ENCODE peak calls at places on chromosomes 7 and 10, in six cellular contexts. I, U, A, E, Z and L are unnamed samples.

GRCh38 chr7:88490911-88491310 is 184.2 kb upstream of the STEAP4 start:
- DNase-seq in E (no peak), U (no peak), I (no peak), Z (no peak), A (no peak), L (no peak)

GRCh38 chr7:66330961-66331360 is 125.8 kb downstream of the TPST1 start:
- DNase-seq in I (no peak), E (peak), U (no peak), Z (no peak), A (no peak), L (no peak)

GRCh38 chr10:19699299-19699698 is 116.9 kb upstream of the PLXDC2 start:
- DNase-seq in U (no peak), I (no peak), Z (no peak), A (no peak), E (no peak), L (no peak)

GRCh38 chr10:79410315-79411094 is 34.9 kb downstream of the ZCCHC24 start:
- DNase-seq in I (no peak), E (no peak), U (no peak), A (no peak), Z (no peak), L (no peak)

GRCh38 chr10:124703778-124704427 is 40.3 kb downstream of the FAM53B start:
- DNase-seq in A (no peak), I (no peak), U (no peak), Z (no peak), E (no peak), L (no peak)

GRCh38 chr10:79416578-79417255 is 28.7 kb downstream of the ZCCHC24 start:
- DNase-seq in Z (no peak), U (no peak), I (no peak), A (no peak), E (no peak), L (no peak)

GRCh38 chr10:3068201-3068967 is 1.0 kb downstream of the PFKP start:
- DNase-seq in I (peak), A (no peak), Z (no peak), U (no peak), E (peak), L (no peak)

GRCh38 chr7:103031781-103032180 is 42.8 kb downstream of the FBXL13 start:
- DNase-seq in I (no peak), E (no peak), U (no peak), A (no peak), Z (no peak), L (no peak)

GRCh38 chr10:15439381-15439837 is 68.3 kb upstream of the FAM171A1 start:
- DNase-seq in A (no peak), E (peak), I (peak), Z (no peak), U (peak), L (no peak)

GRCh38 chr7:26048663-26049062 is 103.3 kb upstream of the NFE2L3 start:
- DNase-seq in I (no peak), Z (no peak), E (no peak), A (no peak), U (no peak), L (no peak)

GRCh38 chr10:112585052-112585451 is 138.0 kb downstream of the VTI1A start:
- DNase-seq in E (no peak), U (no peak), I (no peak), A (peak), Z (no peak), L (peak)

GRCh38 chr10:123496336-123496735 is 169.8 kb upstream of the GPR26 start:
- DNase-seq in E (no peak), Z (no peak), U (no peak), I (no peak), A (no peak), L (no peak)

GRCh38 chr10:111106081-111106480 is 29.3 kb downstream of the ADRA2A start:
- DNase-seq in U (no peak), I (no peak), Z (no peak), E (no peak), A (no peak), L (no peak)

GRCh38 chr10:99711129-99711719 is 20.7 kb downstream of the COX15 start:
- DNase-seq in I (peak), U (peak), A (peak), Z (peak), E (peak), L (peak)

GRCh38 chr7:138167222-138167621 is 91.0 kb downstream of the AKR1D1 start:
- DNase-seq in A (no peak), U (no peak), Z (no peak), I (no peak), E (no peak), L (no peak)

GRCh38 chr10:73094249-73094850 is 2.3 kb downstream of the P4HA1 start:
- DNase-seq in Z (no peak), E (no peak), I (peak), A (no peak), U (no peak), L (no peak)

GRCh38 chr10:57015595-57016303 is 654.7 kb upstream of the ZWINT start:
- DNase-seq in I (no peak), Z (no peak), U (no peak), E (no peak), A (no peak), L (no peak)

GRCh38 chr7:29345590-29345989 is 151.0 kb downstream of the CHN2 start:
- DNase-seq in E (peak), A (peak), I (no peak), U (peak), Z (no peak), L (no peak)

GRCh38 chr10:103853428-103854264 is 1.7 kb downstream of the SH3PXD2A start:
- DNase-seq in I (no peak), A (no peak), U (peak), E (no peak), Z (no peak), L (no peak)

GRCh38 chr10:103818765-103819374 is 36.5 kb downstream of the SH3PXD2A start:
- DNase-seq in E (no peak), I (no peak), U (peak), A (no peak), Z (no peak), L (no peak)

GRCh38 chr10:23067939-23068775 is 27.2 kb upstream of the MSRB2 start:
- DNase-seq in U (peak), Z (peak), A (peak), I (peak), E (peak), L (peak)

GRCh38 chr10:72321248-72322029 is 33.3 kb downstream of the DNAJB12 start:
- DNase-seq in Z (no peak), I (no peak), U (no peak), A (no peak), E (no peak), L (no peak)

GRCh38 chr7:918118-918425 is 36.4 kb downstream of the ADAP1 start:
- DNase-seq in A (no peak), E (no peak), I (no peak), U (no peak), Z (no peak), L (no peak)

GRCh38 chr7:16945372-16945771 is 63.6 kb upstream of the AGR3 start:
- DNase-seq in I (no peak), A (no peak), U (no peak), E (no peak), Z (no peak), L (no peak)

GRCh38 chr7:69996132-69996531 is 397.9 kb downstream of the AUTS2 start:
- DNase-seq in I (no peak), U (no peak), A (no peak), E (no peak), Z (no peak), L (no peak)

GRCh38 chr10:128927821-128928220 is 539.2 kb upstream of the MGMT start:
- DNase-seq in A (no peak), U (no peak), Z (no peak), E (no peak), I (no peak), L (no peak)

GRCh38 chr7:37585064-37585463 is 98.5 kb upstream of the GPR141 start:
- DNase-seq in U (no peak), Z (no peak), I (no peak), A (no peak), E (no peak), L (no peak)

GRCh38 chr7:93016085-93016471 is 101.7 kb downstream of the SAMD9 start:
- DNase-seq in A (no peak), Z (no peak), U (no peak), E (no peak), I (no peak), L (no peak)

GRCh38 chr10:130014734-130015695 is 50.9 kb upstream of the EBF3 start:
- DNase-seq in I (no peak), Z (no peak), A (no peak), E (no peak), U (no peak), L (no peak)

GRCh38 chr7:1323178-1324027 is 90.7 kb downstream of the UNCX start:
- DNase-seq in E (peak), U (no peak), Z (no peak), A (no peak), I (no peak), L (no peak)

GRCh38 chr10:100014129-100014762 is 4.5 kb upstream of the DNMBP start:
- DNase-seq in E (no peak), U (no peak), I (no peak), A (no peak), Z (peak), L (no peak)

GRCh38 chr7:46108272-46108671 is 187.2 kb upstream of the IGFBP3 start:
- DNase-seq in U (no peak), Z (no peak), A (no peak), I (no peak), E (no peak), L (no peak)

GRCh38 chr7:4894482-4894881 is 11.0 kb upstream of the RADIL start:
- DNase-seq in I (no peak), A (no peak), Z (no peak), E (no peak), U (no peak), L (no peak)

GRCh38 chr7:133491846-133492652 is 239.2 kb downstream of the EXOC4 start:
- DNase-seq in U (no peak), A (no peak), I (no peak), E (no peak), Z (no peak), L (no peak)

GRCh38 chr10:17200035-17200884 is 1.2 kb downstream of the TRDMT1 start:
- DNase-seq in E (no peak), U (no peak), I (no peak), Z (no peak), A (no peak), L (no peak)

GRCh38 chr10:118729200-118729599 is 25.6 kb downstream of the CACUL1 start:
- DNase-seq in I (no peak), Z (no peak), A (no peak), E (no peak), U (no peak), L (no peak)

GRCh38 chr7:21500117-21500516 is 42.7 kb upstream of the DNAH11 start:
- DNase-seq in E (no peak), U (no peak), A (no peak), Z (no peak), I (no peak), L (no peak)

DNA sequence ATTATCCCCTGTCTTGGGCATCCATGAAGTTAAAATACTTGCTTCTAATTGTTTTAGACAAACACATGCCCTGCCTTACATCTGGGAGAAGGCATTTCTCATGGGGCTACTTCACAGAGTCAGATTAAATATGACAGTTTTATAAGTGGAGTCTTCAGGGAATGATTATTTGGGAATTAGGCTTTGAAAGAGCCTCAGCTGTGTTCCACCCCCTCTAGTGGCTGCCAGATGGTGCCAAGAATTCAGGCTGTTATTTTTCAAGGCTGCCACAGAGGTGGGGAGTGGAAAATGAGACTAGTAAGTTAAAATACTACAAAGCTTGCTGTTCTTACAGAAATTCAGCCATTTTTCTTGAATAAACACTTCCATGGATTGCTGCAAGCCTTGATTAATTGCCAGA is 45.8 kb upstream of the DNAH11 start:
- DNase-seq in U (no peak), Z (no peak), E (no peak), A (peak), I (no peak), L (no peak)
- TF ChIP-seq CTCF in U (peak), Z (no peak), E (no peak), A (peak), I (no peak), L (peak)

GRCh38 chr7:130292682-130293257 is at the start of gene CPA4:
- DNase-seq in A (peak), I (no peak), Z (no peak), E (no peak), U (no peak), L (peak)

GRCh38 chr7:130288168-130288567 is 4.8 kb upstream of the CPA4 start:
- DNase-seq in A (no peak), Z (no peak), U (no peak), E (no peak), I (no peak), L (no peak)

GRCh38 chr7:130288829-130289228 is 4.1 kb upstream of the CPA4 start:
- DNase-seq in U (peak), I (peak), A (peak), Z (no peak), E (no peak), L (no peak)

GRCh38 chr7:130289478-130289877 is 3.5 kb upstream of the CPA4 start:
- DNase-seq in A (no peak), Z (no peak), E (no peak), U (no peak), I (no peak), L (no peak)

GRCh38 chr7:130290745-130291144 is 2.2 kb upstream of the CPA4 start:
- DNase-seq in Z (no peak), E (no peak), A (peak), I (no peak), U (no peak), L (no peak)
- TF ChIP-seq REST in Z (no peak), E (no peak), A (no peak), I (no peak), U (no peak), L (no peak)

GRCh38 chr10:44206127-44206818 is 178.6 kb downstream of the CXCL12 start:
- DNase-seq in E (no peak), Z (no peak), U (no peak), A (no peak), I (no peak), L (no peak)

GRCh38 chr10:44207160-44207559 is 177.7 kb downstream of the CXCL12 start:
- DNase-seq in A (no peak), Z (no peak), E (no peak), I (no peak), U (no peak), L (no peak)

GRCh38 chr10:44202952-44203351 is 181.9 kb downstream of the CXCL12 start:
- DNase-seq in A (no peak), U (no peak), Z (no peak), E (no peak), I (no peak), L (no peak)

GRCh38 chr10:44203535-44203934 is 181.4 kb downstream of the CXCL12 start:
- DNase-seq in U (no peak), E (no peak), Z (no peak), I (no peak), A (no peak), L (no peak)

GRCh38 chr10:44205072-44205471 is 179.8 kb downstream of the CXCL12 start:
- DNase-seq in U (no peak), A (no peak), I (no peak), Z (no peak), E (no peak), L (no peak)
- TF ChIP-seq SIN3A in U (no peak), A (no peak), I (no peak), Z (no peak), E (no peak), L (no peak)

DNA sequence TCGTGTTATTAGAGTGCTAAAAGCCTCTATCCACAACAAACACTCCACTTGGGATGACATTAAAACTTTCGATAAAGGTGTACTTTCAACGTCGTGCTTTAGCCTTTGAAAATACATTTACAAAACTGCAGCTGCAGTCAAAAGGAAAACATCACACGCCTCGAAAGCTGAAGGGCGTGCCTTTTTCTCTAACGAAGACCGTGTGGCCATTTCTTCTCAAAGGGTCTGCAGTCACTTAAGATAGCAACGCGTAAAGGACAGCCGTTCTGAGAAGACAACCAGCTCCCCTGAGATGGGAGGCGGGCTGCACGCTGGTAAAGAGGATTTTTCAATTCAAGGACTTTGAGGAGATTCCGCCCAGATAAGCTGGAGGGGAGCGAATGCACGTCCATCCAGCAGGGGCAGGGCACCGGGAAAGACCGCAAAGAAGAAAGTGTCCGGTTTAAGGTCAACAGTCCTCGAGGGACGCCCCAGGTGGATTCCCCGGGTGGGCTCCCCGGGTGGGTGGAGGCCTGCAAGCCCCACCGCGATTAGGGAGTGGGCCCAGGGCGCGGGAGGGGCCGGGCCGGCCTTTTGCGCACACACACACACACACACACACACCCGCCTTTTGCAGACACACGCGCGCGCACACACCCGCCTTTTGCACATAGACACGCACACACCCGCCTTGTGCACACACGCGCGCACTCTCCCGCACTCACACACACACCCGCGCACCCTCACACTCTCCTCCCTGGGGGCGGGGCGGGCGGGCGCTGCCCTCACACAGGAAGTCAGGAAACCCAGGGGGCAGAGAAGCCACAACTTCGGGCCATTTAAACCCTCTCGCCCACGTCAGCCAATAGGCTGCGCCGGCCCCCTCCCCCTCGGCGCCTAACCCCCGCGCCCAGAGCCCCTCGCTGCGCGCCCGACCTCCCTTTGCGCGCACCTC is 767 bp downstream of the ARHGAP12 start:
- DNase-seq in Z (no peak), U (peak), A (no peak), I (peak), E (peak), L (no peak)
- TF ChIP-seq CTCF in Z (no peak), U (peak), A (peak), I (peak), E (peak), L (peak)

GRCh38 chr7:85067371-85067770 is 119.5 kb downstream of the SEMA3D start:
- DNase-seq in E (no peak), Z (no peak), U (no peak), A (no peak), I (no peak), L (no peak)

GRCh38 chr7:85074016-85074415 is 112.8 kb downstream of the SEMA3D start:
- DNase-seq in I (no peak), U (no peak), Z (no peak), E (no peak), A (no peak), L (no peak)

GRCh38 chr7:85074992-85075391 is 111.9 kb downstream of the SEMA3D start:
- DNase-seq in A (no peak), Z (no peak), U (no peak), I (no peak), E (no peak), L (no peak)

GRCh38 chr7:85068796-85069195 is 118.1 kb downstream of the SEMA3D start:
- DNase-seq in A (no peak), I (no peak), E (no peak), U (no peak), Z (no peak), L (no peak)

DNA sequence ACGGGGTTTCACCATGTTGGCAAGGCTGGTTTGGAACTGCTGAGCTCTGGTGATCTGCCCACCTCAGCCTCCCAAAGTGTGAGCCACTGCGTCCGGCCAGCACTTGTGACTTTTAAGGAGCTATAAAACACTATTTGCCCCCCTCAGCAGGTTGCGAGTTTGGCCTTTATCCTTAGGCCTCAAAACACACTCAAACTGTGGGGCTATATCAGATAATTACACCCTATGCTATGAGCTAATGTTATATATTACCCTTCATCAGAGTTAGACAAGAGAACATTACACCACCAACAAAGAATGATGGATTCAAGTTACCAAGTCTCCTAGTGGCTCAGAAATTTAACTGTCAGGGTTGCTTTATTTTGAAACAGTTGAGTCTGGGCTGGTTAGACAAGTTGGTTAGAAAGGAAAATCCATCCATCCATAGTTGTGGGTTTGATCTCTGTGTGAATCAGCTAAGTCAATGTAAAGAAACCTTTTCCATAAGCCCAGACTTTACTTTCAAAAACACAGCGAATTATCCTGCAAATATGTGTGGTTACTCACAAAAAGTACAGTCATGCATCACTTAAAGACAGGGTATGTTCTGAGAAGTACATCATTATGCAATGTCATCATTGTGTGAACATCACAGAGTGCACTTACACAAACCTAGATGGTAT is 115.8 kb downstream of the SEMA3D start:
- DNase-seq in U (no peak), A (no peak), I (no peak), Z (no peak), E (no peak), L (no peak)
- TF ChIP-seq REST in U (no peak), A (no peak), I (no peak), Z (no peak), E (no peak), L (no peak)

GRCh38 chr7:31106303-31107105 is 54.4 kb downstream of the ADCYAP1R1 start:
- DNase-seq in Z (no peak), U (no peak), A (no peak), E (no peak), I (no peak), L (no peak)
- TF ChIP-seq SIN3A in Z (no peak), U (no peak), A (no peak), E (no peak), I (no peak), L (no peak)

GRCh38 chr10:59817806-59818205 is 64.6 kb upstream of the MRLN start:
- DNase-seq in I (no peak), A (no peak), U (no peak), Z (no peak), E (no peak), L (no peak)
- TF ChIP-seq CTCF in I (no peak), A (no peak), U (no peak), Z (no peak), E (no peak), L (no peak)